ENCODE peak calls at places on chromosomes 3 and 15, in seven cellular contexts. X, Q, V, L, S, J and Y are unnamed samples.

GRCh38 chr3:41369838-41370237 is 170.5 kb downstream of the CTNNB1 start:
- DNase-seq in Q (peak; percentile 17), J (no peak), X (no peak), L (no peak), V (no peak), S (no peak), Y (no peak)

GRCh38 chr3:32948625-32949445 is 2.6 kb upstream of the CCR4 start:
- DNase-seq in S (no peak), J (no peak), L (no peak), Q (no peak), V (no peak), X (no peak), Y (no peak)

GRCh38 chr3:151404316-151404715 is 19.8 kb upstream of the P2RY12 start:
- DNase-seq in V (no peak), S (no peak), J (peak; percentile 28), X (peak; percentile 36), L (no peak), Q (peak; percentile 80), Y (no peak)

GRCh38 chr15:42332331-42332730 is 27.0 kb upstream of the CAPN3 start:
- DNase-seq in L (no peak), Q (no peak), S (no peak), J (no peak), V (no peak), X (no peak), Y (no peak)

GRCh38 chr3:23629181-23629893 is 176.4 kb upstream of the UBE2E1 start:
- DNase-seq in Q (no peak), X (no peak), L (no peak), V (no peak), S (no peak), J (no peak), Y (no peak)

GRCh38 chr3:72595376-72595775 is 252.9 kb downstream of the SHQ1 start:
- DNase-seq in V (no peak), X (no peak), Q (no peak), L (no peak), S (no peak), J (no peak), Y (no peak)

GRCh38 chr3:112117826-112118571 is 15.0 kb downstream of the GCSAM start:
- DNase-seq in L (no peak), Q (no peak), S (no peak), J (no peak), X (no peak), V (no peak), Y (no peak)

GRCh38 chr3:151226825-151227224 is 23.8 kb upstream of the GPR171 start:
- DNase-seq in J (no peak), L (no peak), X (no peak), Q (no peak), V (no peak), S (no peak), Y (no peak)

GRCh38 chr3:22728406-22728805 is 474.7 kb upstream of the UBE2E2 start:
- DNase-seq in S (no peak), X (no peak), V (no peak), L (no peak), J (no peak), Q (no peak), Y (no peak)

GRCh38 chr3:147195896-147196295 is 210.4 kb downstream of the ZIC4 start:
- DNase-seq in J (no peak), V (no peak), Q (no peak), X (no peak), S (no peak), L (no peak), Y (no peak)

GRCh38 chr15:101413239-101413638 is 76.3 kb downstream of the PCSK6 start:
- DNase-seq in X (no peak), Q (no peak), V (no peak), L (no peak), J (no peak), S (no peak), Y (no peak)

GRCh38 chr3:29447946-29448632 is 167.2 kb downstream of the RBMS3 start:
- DNase-seq in J (no peak), V (no peak), X (no peak), Q (no peak), S (no peak), L (no peak), Y (no peak)

GRCh38 chr3:40104441-40104840 is 205.1 kb upstream of the EIF1B start:
- DNase-seq in L (no peak), J (no peak), V (no peak), S (no peak), X (no peak), Q (no peak), Y (no peak)

GRCh38 chr3:40108643-40109042 is 200.9 kb upstream of the EIF1B start:
- DNase-seq in Q (no peak), V (no peak), L (no peak), S (no peak), J (no peak), X (no peak), Y (no peak)

DNA sequence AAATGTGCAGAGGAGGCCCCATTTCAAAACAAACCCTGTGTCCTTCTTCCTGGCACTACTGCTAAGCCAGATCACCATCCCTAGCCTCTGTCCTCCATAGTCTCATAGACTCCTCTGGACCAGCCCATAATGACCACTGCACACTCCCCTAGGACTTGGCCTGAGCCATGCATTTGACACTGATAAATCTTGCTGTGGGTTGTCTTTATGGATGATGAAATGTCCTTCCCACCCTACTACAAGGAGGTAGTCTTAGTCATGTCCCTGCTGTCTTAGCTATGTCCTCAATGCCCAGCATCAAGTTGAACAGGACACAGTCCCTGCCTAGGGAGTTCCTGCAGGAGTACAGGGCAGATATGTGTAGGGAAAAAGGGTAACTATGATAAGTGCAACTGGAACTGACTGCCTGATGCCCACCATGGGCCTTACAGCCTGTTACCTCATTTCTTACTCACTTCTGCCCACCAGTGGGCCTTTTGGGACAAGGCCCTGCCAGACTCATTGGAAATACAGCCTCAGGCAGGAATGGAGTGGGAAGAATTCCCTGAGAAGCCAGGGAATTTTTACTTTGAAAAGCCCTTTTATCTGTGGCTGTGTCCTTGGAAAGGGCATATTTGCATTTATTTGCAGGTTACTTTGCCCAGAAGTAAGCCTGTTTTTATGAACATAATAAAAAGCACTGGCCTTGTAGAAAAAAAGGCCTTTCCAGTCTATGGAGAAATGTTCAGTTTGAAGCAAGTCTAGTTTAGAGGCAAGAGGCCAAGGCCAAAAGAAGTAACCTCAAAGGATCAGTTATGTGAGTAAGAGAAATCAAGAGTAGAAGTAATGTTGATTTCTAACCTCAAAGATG is 199.6 kb upstream of the EIF1B start:
- DNase-seq in V (no peak), L (no peak), X (no peak), J (no peak), Q (no peak), S (no peak), Y (no peak)
- TF ChIP-seq CTCF in V (no peak), L (peak; percentile 28), X (no peak), J (peak; percentile 43), Q (peak; percentile 59), S (peak; percentile 56), Y (peak; percentile 58)

DNA sequence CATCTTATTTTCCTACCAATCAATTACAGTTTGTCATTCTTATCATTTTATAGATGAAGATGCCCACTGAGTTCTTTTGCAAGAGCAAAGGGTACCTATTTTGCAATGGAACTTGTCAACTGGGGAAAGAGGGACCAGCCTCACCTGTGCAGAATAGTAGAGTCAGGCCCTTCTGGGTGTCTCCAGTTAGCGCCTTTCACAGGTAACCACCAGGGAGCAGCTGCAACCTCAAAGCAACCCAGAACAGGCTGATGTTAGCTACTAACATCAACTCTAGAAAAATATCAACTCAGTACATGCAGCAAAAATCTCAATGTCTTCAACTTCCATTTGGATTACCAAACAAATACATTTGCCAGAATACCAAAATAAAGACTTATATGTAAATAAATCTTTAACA is 47.1 kb downstream of the SUMF1 start:
- DNase-seq in Q (no peak), V (no peak), L (no peak), S (no peak), J (no peak), X (no peak), Y (no peak)
- TF ChIP-seq CTCF in Q (no peak), V (no peak), L (no peak), S (no peak), J (no peak), X (no peak), Y (no peak)

DNA sequence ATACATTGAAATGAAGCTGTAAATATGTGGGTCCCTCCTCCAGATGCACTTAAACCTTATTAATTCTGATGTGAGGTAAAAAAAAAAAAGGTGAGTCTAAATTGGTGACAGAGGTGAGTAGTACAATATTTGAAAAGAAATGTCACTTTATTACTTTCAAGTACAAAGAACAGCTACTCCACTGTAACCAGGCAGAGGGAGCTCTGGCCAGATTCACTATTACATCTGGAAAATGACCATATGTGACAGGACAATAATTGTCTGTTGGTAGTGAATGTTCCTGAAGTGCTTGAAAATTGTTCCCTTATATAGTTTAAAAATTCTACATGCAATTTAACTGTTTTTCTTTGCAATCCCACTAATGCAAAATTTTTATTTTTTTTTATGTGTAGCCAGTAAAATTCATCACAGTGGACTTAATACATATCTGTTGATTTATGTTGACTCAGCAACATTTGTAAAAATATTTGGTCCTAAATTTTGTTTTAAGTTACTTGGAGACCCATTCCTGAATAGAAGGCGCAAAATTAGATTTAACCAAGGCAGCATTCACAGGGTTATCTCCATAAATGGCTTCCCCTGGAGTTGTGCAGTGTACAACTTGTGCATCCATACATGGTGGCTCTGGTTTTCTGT is 231.9 kb upstream of the TBC1D5 start:
- DNase-seq in L (no peak), J (no peak), X (no peak), S (no peak), Q (no peak), V (no peak), Y (no peak)
- TF ChIP-seq CTCF in L (peak; percentile 13), J (peak; percentile 30), X (no peak), S (peak; percentile 39), Q (no peak), V (peak; percentile 23), Y (peak; percentile 42)

GRCh38 chr15:79339588-79340314 is 28.8 kb downstream of the TMED3 start:
- DNase-seq in X (peak; percentile 37), V (peak; percentile 10), L (peak; percentile 36), S (no peak), Q (peak; percentile 20), J (no peak), Y (no peak)
- TF ChIP-seq CTCF in X (peak; percentile 30), V (peak; percentile 98), L (peak; percentile 89), S (peak; percentile 85), Q (peak; percentile 76), J (peak; percentile 79), Y (peak; percentile 72)

GRCh38 chr3:85801955-85802354 is 843.2 kb downstream of the CADM2 start:
- DNase-seq in V (no peak), L (no peak), S (no peak), X (no peak), Q (no peak), J (no peak), Y (no peak)
- TF ChIP-seq CTCF in V (no peak), L (peak; percentile 39), S (peak; percentile 74), X (no peak), Q (no peak), J (peak; percentile 57), Y (peak; percentile 34)

GRCh38 chr3:188037116-188037718 is 116.7 kb upstream of the LPP start:
- DNase-seq in L (no peak), Q (no peak), J (no peak), S (no peak), X (no peak), V (no peak), Y (no peak)
- TF ChIP-seq CTCF in L (peak; percentile 78), Q (peak; percentile 26), J (peak; percentile 42), S (peak; percentile 59), X (no peak), V (peak; percentile 54), Y (peak; percentile 59)